ENCODE peak calls at places on chromosomes 3 and 15, in five cellular contexts. H is anterior cingulate cortex, L is memory B cell, P is HS-5, G is MV-4-11. Q is an unnamed sample.

GRCh38 chr3:107034142-107034541 is 343.1 kb upstream of the CCDC54 start:
- DNase-seq in H (no peak), L (no peak), P (no peak), G (no peak), Q (no peak)

GRCh38 chr3:72159487-72159886 is 374.5 kb upstream of the PROK2 start:
- DNase-seq in H (no peak), L (no peak), P (no peak), G (no peak), Q (no peak)

GRCh38 chr15:74924525-74924924 is 13.3 kb downstream of the COX5A start:
- DNase-seq in H (no peak), L (no peak), P (no peak), G (no peak), Q (no peak)

GRCh38 chr15:26098801-26099200 is 235.7 kb upstream of the ATP10A start:
- DNase-seq in H (no peak), L (no peak), P (no peak), G (peak), Q (no peak)

GRCh38 chr3:153372326-153372725 is 210.3 kb downstream of the RAP2B start:
- DNase-seq in H (no peak), L (no peak), P (peak), G (peak), Q (no peak)

GRCh38 chr15:100602822-100603393 is 519 bp downstream of the ASB7 start:
- DNase-seq in H (no peak), L (peak), P (peak), G (peak), Q (peak)

GRCh38 chr15:59817834-59818233 is 128.7 kb upstream of the BNIP2 start:
- DNase-seq in H (no peak), L (no peak), P (no peak), G (no peak), Q (no peak)

GRCh38 chr15:51401872-51402517 is 60.5 kb downstream of the GLDN start:
- DNase-seq in H (no peak), L (no peak), P (no peak), G (peak), Q (no peak)

GRCh38 chr3:66253790-66254620 is 33.2 kb downstream of the SLC25A26 start:
- DNase-seq in H (no peak), L (no peak), P (peak), G (no peak), Q (peak)

GRCh38 chr3:17772556-17772955 is 30.1 kb upstream of the TBC1D5 start:
- DNase-seq in H (no peak), L (no peak), P (no peak), G (no peak), Q (no peak)